ENCODE peak calls at places on chromosomes 13 and 19, in five cellular contexts. R is pancreas; J is NCI-H460; E is stimulated activated naive CD8-positive, alpha-beta T cell treated with anti-CD3 and anti-CD28 coated beads, Interleukin-15, amount 100 ng/mL, for 72 hours; I is fibroblast of lung. B is an unnamed sample.

GRCh38 chr19:49916839-49917733 is 11.9 kb upstream of the ATF5 start:
- DNase-seq in J (no peak), I (no peak), R (no peak), E (no peak), B (no peak)

GRCh38 chr19:5680083-5680436 is 256 bp downstream of the MICOS13 start:
- DNase-seq in J (no peak), R (no peak), I (no peak), E (no peak), B (peak; percentile 71)

GRCh38 chr19:2648528-2648937 is 54.0 kb downstream of the GNG7 start:
- DNase-seq in R (peak; percentile 69), E (peak; percentile 70), J (peak; percentile 68), I (peak; percentile 64), B (peak; percentile 78)

GRCh38 chr19:29771708-29772415 is 39.9 kb upstream of the CCNE1 start:
- DNase-seq in J (peak; percentile 24), E (peak; percentile 33), I (peak; percentile 27), R (peak; percentile 48), B (peak; percentile 65)

GRCh38 chr13:110706570-110707378 is 858 bp upstream of the CARS2 start:
- DNase-seq in R (no peak), J (no peak), I (no peak), E (no peak), B (no peak)

GRCh38 chr13:84844473-84844872 is 954.7 kb downstream of the SLITRK6 start:
- DNase-seq in J (peak; percentile 42), E (no peak), I (peak; percentile 3), R (no peak), B (no peak)

GRCh38 chr13:100347941-100348340 is 240.6 kb downstream of the GGACT start:
- DNase-seq in I (peak; percentile 56), R (no peak), J (peak; percentile 63), E (no peak), B (no peak)

GRCh38 chr13:110716235-110716505 is 2.7 kb downstream of the ING1 start:
- DNase-seq in J (no peak), R (peak; percentile 49), E (no peak), I (peak; percentile 10), B (peak; percentile 63)

GRCh38 chr19:4830768-4831265 is 695 bp downstream of the TICAM1 start:
- DNase-seq in E (no peak), R (no peak), I (no peak), J (no peak), B (no peak)

GRCh38 chr19:1102407-1103106 is 1.2 kb upstream of the GPX4 start:
- DNase-seq in R (peak; percentile 50), J (peak; percentile 89), I (peak; percentile 100), E (peak; percentile 92), B (no peak)

GRCh38 chr13:62684359-62684758 is 1268.7 kb upstream of the PCDH20 start:
- DNase-seq in I (no peak), R (no peak), E (no peak), J (no peak), B (no peak)

GRCh38 chr19:55172741-55173140 is 6.3 kb upstream of the DNAAF3 start:
- DNase-seq in E (no peak), I (peak; percentile 66), J (no peak), R (no peak), B (no peak)

GRCh38 chr19:7349961-7350711 is 1.4 kb downstream of the ARHGEF18 start:
- DNase-seq in E (no peak), R (no peak), I (no peak), J (no peak), B (no peak)

GRCh38 chr19:33988601-33989000 is 183.7 kb upstream of the LSM14A start:
- DNase-seq in J (no peak), R (no peak), I (no peak), E (no peak), B (no peak)

GRCh38 chr19:14467816-14468215 is 7.3 kb downstream of the PTGER1 start:
- DNase-seq in I (no peak), E (no peak), J (no peak), R (no peak), B (peak; percentile 15)

GRCh38 chr19:44808463-44809371 is at the start of gene BCAM:
- DNase-seq in E (no peak), J (no peak), I (peak; percentile 64), R (peak; percentile 74), B (peak; percentile 93)

GRCh38 chr13:94173312-94173854 is 306.1 kb downstream of the DCT start:
- DNase-seq in R (no peak), J (no peak), E (no peak), I (peak; percentile 93), B (no peak)

GRCh38 chr19:4083677-4084546 is 17.2 kb upstream of the ZBTB7A start:
- DNase-seq in I (no peak), J (no peak), E (peak; percentile 71), R (no peak), B (no peak)

GRCh38 chr19:14265285-14266036 is 59.5 kb upstream of the ADGRL1 start:
- DNase-seq in I (no peak), R (no peak), E (no peak), J (no peak), B (no peak)

GRCh38 chr19:11261902-11262839 is at the start of gene DOCK6:
- DNase-seq in R (peak; percentile 33), J (no peak), I (no peak), E (peak; percentile 28), B (peak; percentile 76)

GRCh38 chr19:41323430-41324125 is 13.6 kb downstream of the CCDC97 start:
- DNase-seq in I (peak; percentile 98), J (no peak), R (no peak), E (no peak), B (peak; percentile 80)

GRCh38 chr19:30172643-30173242 is 199.4 kb upstream of the ZNF536 start:
- DNase-seq in E (no peak), R (no peak), J (no peak), I (no peak), B (no peak)

GRCh38 chr19:4088975-4089374 is 22.3 kb upstream of the ZBTB7A start:
- DNase-seq in R (no peak), E (peak; percentile 55), J (no peak), I (no peak), B (no peak)

GRCh38 chr19:49749055-49749716 is 13.9 kb downstream of the TSKS start:
- DNase-seq in J (no peak), I (no peak), R (no peak), E (no peak), B (no peak)

GRCh38 chr13:88761145-88761544 is 1090.0 kb downstream of the SLITRK5 start:
- DNase-seq in I (no peak), J (no peak), R (no peak), E (no peak), B (no peak)

GRCh38 chr19:10852098-10852800 is 4.0 kb downstream of the C19orf38 start:
- DNase-seq in J (no peak), I (peak; percentile 63), R (no peak), E (no peak), B (no peak)

GRCh38 chr19:3852614-3853254 is 16.1 kb downstream of the ZFR2 start:
- DNase-seq in R (no peak), I (peak; percentile 86), J (peak; percentile 56), E (no peak), B (no peak)

B was measured in left ventricle myocardium superior.